ENCODE peak calls at places on chromosome 19, in ten cellular contexts. I is sigmoid colon, B is tibial nerve, V is HCT116, Q is heart left ventricle, E is ovary, H is A549, R is esophagus squamous epithelium, K is transverse colon, W is K562. C is an unnamed sample. For H3K9me3, the result is how much of the 10 kb centered on the place peaks cover.

GRCh38 chr19:23716792-23717191 is 29.8 kb upstream of the ZNF675 start:
- DNase-seq in I (no peak), B (no peak), V (no peak), Q (no peak), E (no peak), H (no peak), R (no peak), K (no peak), W (no peak), C (no peak)

GRCh38 chr19:49364083-49364687 is 508 bp downstream of the DKKL1 start:
- DNase-seq in I (no peak), B (no peak), V (no peak), Q (peak), E (peak), H (no peak), R (no peak), K (no peak), W (no peak), C (no peak)

GRCh38 chr19:15210323-15210774 is 9.6 kb upstream of the NOTCH3 start:
- DNase-seq in I (no peak), B (no peak), V (no peak), Q (peak), E (no peak), H (peak), R (no peak), K (no peak), W (no peak), C (no peak)

GRCh38 chr19:13557756-13558398 is 51.6 kb upstream of the CACNA1A start:
- DNase-seq in I (no peak), B (no peak), V (peak), Q (no peak), E (no peak), H (no peak), R (no peak), K (peak), W (no peak), C (no peak)

GRCh38 chr19:47158879-47159509 is 28.4 kb downstream of the SAE1 start:
- DNase-seq in I (no peak), B (no peak), V (no peak), Q (no peak), E (no peak), H (no peak), R (no peak), K (no peak), W (no peak), C (no peak)

GRCh38 chr19:35518313-35518712 is 4.9 kb upstream of the DMKN start:
- DNase-seq in I (no peak), B (no peak), V (peak), Q (no peak), E (no peak), H (peak), R (no peak), K (no peak), W (no peak), C (no peak)

GRCh38 chr19:46890423-46891170 is 29.8 kb downstream of the ARHGAP35 start:
- DNase-seq in I (no peak), B (no peak), V (no peak), Q (no peak), E (no peak), H (peak), R (no peak), K (no peak), W (no peak), C (no peak)

GRCh38 chr19:54691582-54692293 is 29.0 kb downstream of the LILRB4 start:
- DNase-seq in I (no peak), B (no peak), V (no peak), Q (no peak), E (no peak), H (no peak), R (no peak), K (no peak), W (no peak), C (no peak)

GRCh38 chr19:48780684-48781391 is 25.5 kb downstream of the FGF21 start:
- DNase-seq in I (no peak), B (no peak), V (no peak), Q (no peak), E (no peak), H (peak), R (no peak), K (no peak), W (peak), C (peak)

GRCh38 chr19:1861599-1862031 is 1.8 kb downstream of the KLF16 start:
- DNase-seq in I (no peak), B (no peak), V (no peak), Q (peak), E (no peak), H (no peak), R (no peak), K (no peak), W (no peak), C (no peak)

GRCh38 chr19:2477141-2477710 is 1.3 kb downstream of the GADD45B start:
- DNase-seq in I (no peak), B (no peak), V (no peak), Q (peak), E (peak), H (no peak), R (no peak), K (peak), W (no peak), C (peak)

GRCh38 chr19:41265376-41266153 is 1.4 kb downstream of the HNRNPUL1 start:
- DNase-seq in I (peak), B (no peak), V (no peak), Q (no peak), E (no peak), H (peak), R (no peak), K (peak), W (peak), C (peak)

GRCh38 chr19:6066661-6067646 is 43.3 kb downstream of the RFX2 start:
- DNase-seq in I (peak), B (peak), V (no peak), Q (peak), E (peak), H (peak), R (peak), K (peak), W (peak), C (peak)

GRCh38 chr19:50377051-50377441 is 789 bp downstream of the NR1H2 start:
- DNase-seq in I (peak), B (no peak), V (peak), Q (peak), E (peak), H (peak), R (no peak), K (peak), W (peak), C (peak)

GRCh38 chr19:56189785-56190184 is 7.8 kb downstream of the ZSCAN5B start:
- DNase-seq in I (no peak), B (no peak), V (no peak), Q (no peak), E (no peak), H (peak), R (no peak), K (no peak), W (peak), C (no peak)

GRCh38 chr19:46016426-46017094 is 6.3 kb downstream of the PGLYRP1 start:
- DNase-seq in I (peak), B (peak), V (peak), Q (peak), E (peak), H (peak), R (no peak), K (peak), W (peak), C (peak)

GRCh38 chr19:46383846-46384245 is 29.5 kb downstream of the CCDC8 start:
- DNase-seq in I (peak), B (no peak), V (no peak), Q (peak), E (peak), H (no peak), R (no peak), K (no peak), W (no peak), C (no peak)

GRCh38 chr19:41541990-41542584 is 33.9 kb upstream of the CEACAM21 start:
- DNase-seq in I (peak), B (peak), V (peak), Q (peak), E (no peak), H (peak), R (no peak), K (peak), W (peak), C (peak)

GRCh38 chr19:41689993-41690800 is 2.1 kb upstream of the CEACAM7 start:
- DNase-seq in I (no peak), B (no peak), V (no peak), Q (no peak), E (no peak), H (no peak), R (no peak), K (no peak), W (no peak), C (no peak)

GRCh38 chr19:41439441-41440222 is at the start of gene DMAC2:
- DNase-seq in I (peak), B (peak), V (peak), Q (peak), E (peak), H (peak), R (peak), K (peak), W (peak), C (peak)

GRCh38 chr19:55158848-55159793 is 1.6 kb upstream of the TNNI3 start:
- DNase-seq in I (no peak), B (no peak), V (no peak), Q (peak), E (no peak), H (peak), R (no peak), K (no peak), W (peak), C (no peak)

GRCh38 chr19:39299832-39300231 is 3.6 kb downstream of the IFNL1 start:
- DNase-seq in I (no peak), B (no peak), V (no peak), Q (no peak), E (no peak), H (no peak), R (no peak), K (no peak), W (no peak), C (no peak)

GRCh38 chr19:46635920-46636761 is at the start of gene GNG8:
- DNase-seq in I (no peak), B (no peak), V (no peak), Q (no peak), E (no peak), H (no peak), R (no peak), K (no peak), W (peak), C (no peak)

GRCh38 chr19:3184847-3185481 is 766 bp upstream of the NCLN start:
- DNase-seq in I (peak), B (peak), V (no peak), Q (peak), E (no peak), H (no peak), R (peak), K (peak), W (peak), C (peak)

GRCh38 chr19:49850487-49851342 is at the start of gene PTOV1:
- DNase-seq in I (peak), B (peak), V (peak), Q (peak), E (peak), H (peak), R (peak), K (peak), W (peak), C (peak)

GRCh38 chr19:23817519-23817918 is 58.8 kb upstream of the ZNF681 start:
- DNase-seq in I (no peak), B (no peak), V (peak), Q (peak), E (no peak), H (peak), R (no peak), K (peak), W (peak), C (peak)

GRCh38 chr19:14505488-14506239 is 9.7 kb upstream of the GIPC1 start:
- DNase-seq in I (no peak), B (no peak), V (peak), Q (no peak), E (no peak), H (peak), R (no peak), K (peak), W (peak), C (peak)

GRCh38 chr19:18425515-18426415 is 6.6 kb downstream of the SSBP4 start:
- DNase-seq in I (peak), B (no peak), V (no peak), Q (peak), E (peak), H (no peak), R (no peak), K (peak), W (no peak), C (no peak)

GRCh38 chr19:18852634-18853033 is 20.9 kb downstream of the UPF1 start:
- DNase-seq in I (no peak), B (no peak), V (no peak), Q (no peak), E (no peak), H (no peak), R (no peak), K (no peak), W (no peak), C (no peak)

DNA sequence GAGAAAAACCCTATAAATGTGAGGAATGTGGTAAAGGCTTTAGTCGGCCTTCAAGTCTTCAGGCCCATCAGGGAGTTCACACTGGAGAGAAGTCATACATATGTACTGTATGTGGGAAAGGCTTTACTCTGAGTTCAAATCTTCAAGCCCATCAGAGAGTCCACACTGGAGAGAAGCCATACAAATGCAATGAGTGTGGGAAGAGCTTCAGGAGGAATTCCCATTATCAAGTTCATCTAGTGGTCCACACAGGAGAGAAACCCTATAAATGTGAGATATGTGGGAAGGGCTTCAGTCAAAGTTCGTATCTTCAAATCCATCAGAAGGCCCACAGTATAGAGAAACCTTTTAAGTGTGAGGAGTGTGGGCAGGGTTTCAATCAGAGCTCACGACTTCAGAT is 11.7 kb downstream of the ZNF226 start:
- DNase-seq in I (no peak), B (no peak), V (no peak), Q (no peak), E (no peak), H (peak), R (no peak), K (no peak), W (no peak), C (no peak)
- H3K9me3 ChIP-seq in I (under half), B (half or more), V (under half), Q (half or more), E (under half), H (half or more), R (half or more), K (half or more), W (under half), C (half or more)

GRCh38 chr19:33235269-33235995 is 9.8 kb upstream of the SLC7A10 start:
- DNase-seq in I (peak), B (peak), V (peak), Q (peak), E (peak), H (peak), R (no peak), K (peak), W (peak), C (peak)
- TF ChIP-seq POLR2A in I (no peak), B (no peak), V (no peak), Q (no peak), E (no peak), H (no peak), R (no peak), K (no peak), W (no peak), C (no peak)

DNA sequence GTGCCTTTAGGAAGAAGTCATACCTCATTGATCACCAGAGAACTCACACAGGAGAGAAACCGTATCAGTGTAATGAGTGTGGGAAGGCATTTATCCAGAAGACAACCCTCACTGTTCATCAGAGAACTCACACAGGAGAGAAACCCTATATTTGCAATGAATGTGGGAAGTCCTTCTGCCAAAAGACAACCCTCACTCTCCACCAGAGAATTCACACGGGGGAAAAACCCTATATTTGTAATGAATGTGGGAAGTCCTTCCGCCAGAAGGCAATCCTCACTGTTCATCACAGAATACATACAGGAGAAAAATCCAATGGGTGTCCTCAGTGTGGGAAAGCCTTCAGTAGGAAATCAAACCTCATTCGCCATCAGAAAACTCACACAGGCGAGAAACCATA is 21.9 kb downstream of the ZNF382 start:
- DNase-seq in I (no peak), B (no peak), V (no peak), Q (no peak), E (no peak), H (no peak), R (no peak), K (no peak), W (no peak), C (no peak)
- H3K9me3 ChIP-seq in I (under half), B (half or more), V (under half), Q (half or more), E (under half), H (half or more), R (half or more), K (half or more), W (under half), C (half or more)

GRCh38 chr19:344625-345319 is at the start of gene MIER2:
- DNase-seq in I (peak), B (peak), V (peak), Q (peak), E (peak), H (peak), R (no peak), K (peak), W (peak), C (peak)
- TF ChIP-seq POLR2A in I (no peak), B (no peak), V (no peak), Q (no peak), E (no peak), H (peak), R (peak), K (no peak), W (peak), C (no peak)

GRCh38 chr19:28045621-28046020 is 1167.3 kb downstream of the UQCRFS1 start:
- DNase-seq in I (no peak), B (no peak), V (no peak), Q (no peak), E (no peak), H (no peak), R (no peak), K (no peak), W (no peak), C (no peak)
- H3K9me3 ChIP-seq in I (under half), B (under half), V (under half), Q (under half), E (under half), H (under half), R (under half), K (under half), W (under half), C (under half)

GRCh38 chr19:4638828-4639530 is at the start of gene TNFAIP8L1:
- DNase-seq in I (peak), B (peak), V (peak), Q (peak), E (peak), H (peak), R (peak), K (peak), W (peak), C (peak)
- TF ChIP-seq POLR2A in I (no peak), B (no peak), V (no peak), Q (no peak), E (no peak), H (no peak), R (no peak), K (no peak), W (no peak), C (no peak)

GRCh38 chr19:52066258-52066866 is 17.7 kb upstream of the ZNF432 start:
- DNase-seq in I (no peak), B (no peak), V (no peak), Q (no peak), E (no peak), H (no peak), R (no peak), K (no peak), W (no peak), C (no peak)
- H3K9me3 ChIP-seq in I (under half), B (half or more), V (under half), Q (half or more), E (under half), H (half or more), R (half or more), K (half or more), W (half or more), C (half or more)

GRCh38 chr19:8608858-8609209 is 1.7 kb downstream of the ADAMTS10 start:
- DNase-seq in I (no peak), B (no peak), V (no peak), Q (no peak), E (peak), H (no peak), R (no peak), K (no peak), W (no peak), C (no peak)

GRCh38 chr19:8611391-8611883 is 922 bp upstream of the ADAMTS10 start:
- DNase-seq in I (no peak), B (no peak), V (no peak), Q (peak), E (peak), H (peak), R (no peak), K (no peak), W (no peak), C (no peak)

GRCh38 chr19:8610928-8611284 is 391 bp upstream of the ADAMTS10 start:
- DNase-seq in I (no peak), B (no peak), V (no peak), Q (no peak), E (no peak), H (no peak), R (no peak), K (no peak), W (no peak), C (no peak)

GRCh38 chr19:8610041-8610927 is at the start of gene ADAMTS10:
- DNase-seq in I (peak), B (no peak), V (no peak), Q (peak), E (peak), H (no peak), R (no peak), K (peak), W (peak), C (no peak)

GRCh38 chr19:8609210-8610040 is 1.1 kb downstream of the ADAMTS10 start:
- DNase-seq in I (peak), B (peak), V (peak), Q (peak), E (peak), H (peak), R (no peak), K (peak), W (peak), C (peak)
- TF ChIP-seq POLR2A in I (no peak), B (no peak), V (no peak), Q (no peak), E (no peak), H (peak), R (peak), K (no peak), W (no peak), C (no peak)

DNA sequence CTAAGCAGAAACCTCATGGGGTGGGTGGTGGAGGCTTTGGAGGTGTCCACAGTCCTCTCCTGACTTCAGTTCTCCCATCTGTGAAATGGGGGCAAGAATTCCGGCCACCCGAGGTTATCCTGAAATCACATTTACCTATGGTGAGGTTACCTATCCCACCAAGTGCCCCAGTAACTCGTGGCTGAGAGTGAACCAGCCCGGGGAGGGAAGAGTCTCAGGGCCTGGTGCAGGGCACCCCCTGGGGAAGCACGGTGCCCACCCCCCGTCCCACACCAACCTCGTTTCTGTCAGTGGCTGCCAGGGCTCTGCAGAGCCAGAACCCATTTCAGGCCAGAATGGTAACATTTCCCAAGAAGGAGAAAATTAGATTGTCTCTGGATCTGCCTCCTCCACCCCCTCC is 83.7 kb upstream of the VSTM2B start:
- DNase-seq in I (no peak), B (no peak), V (no peak), Q (no peak), E (no peak), H (no peak), R (no peak), K (no peak), W (no peak), C (no peak)
- H3K9me3 ChIP-seq in I (under half), B (under half), V (under half), Q (under half), E (under half), H (under half), R (under half), K (under half), W (under half), C (under half)

C was measured in stomach.